ENCODE peak calls at places on chromosomes 7 and 10, in nine cellular contexts. S is fibroblast of lung, E is NB4, D is AG04449, J is suprapubic skin, H is GM12865, I is neural progenitor cell, C is foreskin fibroblast, Q is Caco-2. F is an unnamed sample.
A peak's percentile ranks its signal among the peaks of the same experiment; 100 is the strongest.

GRCh38 chr7:1810521-1810920 is 140.4 kb downstream of the ELFN1 start:
- DNase-seq in J (peak; percentile 44), H (no peak), D (no peak), E (no peak), I (no peak), S (no peak), Q (no peak), C (no peak), F (no peak)

GRCh38 chr7:34840176-34840785 is 182.3 kb downstream of the NPSR1 start:
- DNase-seq in D (no peak), I (no peak), S (no peak), J (no peak), Q (no peak), E (no peak), H (no peak), C (no peak), F (no peak)

GRCh38 chr7:150399861-150400778 is 21.0 kb downstream of the ZNF775 start:
- DNase-seq in Q (no peak), J (no peak), S (peak; percentile 45), I (no peak), D (no peak), E (no peak), C (peak; percentile 67), H (no peak), F (no peak)

GRCh38 chr10:125064681-125065492 is 95.5 kb downstream of the CTBP2 start:
- DNase-seq in Q (peak; percentile 74), S (peak; percentile 91), I (no peak), H (peak; percentile 90), C (peak; percentile 58), J (no peak), E (peak; percentile 86), D (no peak), F (peak; percentile 77)

GRCh38 chr10:35384265-35384868 is 48.1 kb downstream of the CCNY start:
- DNase-seq in E (no peak), H (no peak), I (no peak), C (peak; percentile 48), S (no peak), D (no peak), J (no peak), Q (peak; percentile 74), F (no peak)

GRCh38 chr10:25294032-25294926 is 119.5 kb downstream of the GPR158 start:
- DNase-seq in E (no peak), C (peak; percentile 21), S (peak; percentile 72), Q (no peak), D (no peak), J (no peak), H (no peak), I (no peak), F (no peak)

GRCh38 chr10:6977641-6978627 is 397.9 kb upstream of the PRKCQ start:
- DNase-seq in Q (no peak), D (no peak), C (no peak), E (no peak), I (peak; percentile 33), H (peak; percentile 4), S (no peak), J (no peak), F (no peak)

GRCh38 chr7:12031638-12032037 is 179.5 kb upstream of the TMEM106B start:
- DNase-seq in J (no peak), Q (no peak), S (peak; percentile 58), C (peak; percentile 40), D (no peak), E (peak; percentile 32), H (no peak), I (no peak), F (no peak)

GRCh38 chr10:93993782-93994668 is at the start of gene PLCE1:
- DNase-seq in S (peak; percentile 31), J (no peak), Q (peak; percentile 83), E (no peak), D (no peak), C (peak; percentile 68), H (peak; percentile 14), I (peak; percentile 80), F (no peak)

GRCh38 chr10:14306201-14306600 is 24.5 kb downstream of the FRMD4A start:
- DNase-seq in C (no peak), Q (no peak), S (no peak), H (no peak), J (no peak), E (no peak), I (no peak), D (no peak), F (no peak)

GRCh38 chr10:14299516-14299915 is 31.2 kb downstream of the FRMD4A start:
- DNase-seq in C (no peak), Q (no peak), I (no peak), D (no peak), H (no peak), J (no peak), S (no peak), E (no peak), F (no peak)

GRCh38 chr10:14296081-14296709 is 34.5 kb downstream of the FRMD4A start:
- DNase-seq in H (no peak), J (no peak), D (no peak), I (no peak), C (no peak), S (peak; percentile 42), Q (peak; percentile 90), E (no peak), F (no peak)

GRCh38 chr10:14304029-14304428 is 26.7 kb downstream of the FRMD4A start:
- DNase-seq in S (no peak), D (no peak), J (no peak), C (no peak), Q (no peak), H (no peak), I (no peak), E (no peak), F (no peak)

GRCh38 chr10:14302035-14302434 is 28.7 kb downstream of the FRMD4A start:
- DNase-seq in J (no peak), Q (peak; percentile 24), I (peak; percentile 20), C (peak; percentile 11), E (no peak), S (peak; percentile 31), H (no peak), D (no peak), F (peak; percentile 5)
- TF ChIP-seq CTCF in J (no peak), Q (peak; percentile 68), I (peak; percentile 65), C (peak; percentile 48), E (no peak), S (peak; percentile 58), H (peak; percentile 31), D (peak; percentile 37), F (peak; percentile 57)

GRCh38 chr10:133618851-133619250 is 7.7 kb downstream of the FRG2B start:
- DNase-seq in J (no peak), H (no peak), E (no peak), I (no peak), C (no peak), S (no peak), Q (no peak), D (no peak), F (no peak)
- H3K4me3 ChIP-seq in J (no peak overlapping the region), H (no peak overlapping the region), E (no peak overlapping the region), I (no peak overlapping the region), C (no peak overlapping the region), S (no peak overlapping the region), Q (no peak overlapping the region), D (no peak overlapping the region), F (no peak overlapping the region)

GRCh38 chr7:148723846-148724245 is 25.1 kb downstream of the CUL1 start:
- DNase-seq in E (peak; percentile 48), J (no peak), H (no peak), D (no peak), C (no peak), I (no peak), S (no peak), Q (no peak), F (no peak)

GRCh38 chr7:148726385-148726784 is 27.7 kb downstream of the CUL1 start:
- DNase-seq in C (no peak), I (no peak), S (no peak), Q (no peak), D (no peak), E (peak; percentile 46), H (no peak), J (no peak), F (no peak)

GRCh38 chr7:148729984-148730733 is 31.5 kb downstream of the CUL1 start:
- DNase-seq in J (no peak), Q (no peak), S (peak; percentile 67), D (no peak), C (peak; percentile 52), I (no peak), H (no peak), E (no peak), F (no peak)

GRCh38 chr7:148723166-148723559 is 24.5 kb downstream of the CUL1 start:
- DNase-seq in Q (no peak), S (no peak), C (no peak), I (no peak), J (no peak), H (no peak), D (no peak), E (no peak), F (no peak)

GRCh38 chr7:148727501-148728278 is 29.0 kb downstream of the CUL1 start:
- DNase-seq in H (no peak), C (no peak), D (no peak), S (no peak), I (no peak), E (no peak), J (no peak), Q (no peak), F (no peak)
- TF ChIP-seq CTCF in H (no peak), C (no peak), D (no peak), S (no peak), I (no peak), E (no peak), J (no peak), Q (no peak), F (no peak)

GRCh38 chr10:95354130-95354529 is 63.3 kb upstream of the PDLIM1 start:
- DNase-seq in S (no peak), J (no peak), C (no peak), Q (no peak), H (no peak), D (no peak), I (no peak), E (no peak), F (no peak)

GRCh38 chr10:95352684-95353083 is 61.9 kb upstream of the PDLIM1 start:
- DNase-seq in D (no peak), E (no peak), C (no peak), J (no peak), S (no peak), H (peak; percentile 19), Q (no peak), I (no peak), F (no peak)

GRCh38 chr10:95350212-95350829 is 59.5 kb upstream of the PDLIM1 start:
- DNase-seq in E (peak; percentile 32), D (no peak), I (no peak), S (no peak), J (no peak), C (peak; percentile 73), Q (peak; percentile 30), H (no peak), F (peak; percentile 14)

GRCh38 chr10:95353123-95353522 is 62.3 kb upstream of the PDLIM1 start:
- DNase-seq in C (no peak), I (no peak), E (no peak), Q (no peak), J (no peak), H (peak; percentile 12), S (no peak), D (no peak), F (no peak)

GRCh38 chr10:95350830-95351228 is 60.0 kb upstream of the PDLIM1 start:
- DNase-seq in D (no peak), S (no peak), I (no peak), C (no peak), Q (no peak), H (no peak), J (no peak), E (no peak), F (no peak)
- H3K4me3 ChIP-seq in D (no peak overlapping the region), S (no peak overlapping the region), I (no peak overlapping the region), C (no peak overlapping the region), Q (no peak overlapping the region), H (no peak overlapping the region), J (no peak overlapping the region), E (no peak overlapping the region), F (no peak overlapping the region)

GRCh38 chr7:79282051-79282694 is 171.3 kb downstream of the MAGI2 start:
- DNase-seq in D (peak; percentile 29), H (no peak), J (no peak), S (peak; percentile 71), E (peak; percentile 68), C (peak; percentile 90), Q (peak; percentile 60), I (peak; percentile 25), F (peak; percentile 67)
- TF ChIP-seq CTCF in D (peak; percentile 56), H (no peak), J (no peak), S (peak; percentile 55), E (no peak), C (peak; percentile 57), Q (peak; percentile 44), I (peak; percentile 48), F (peak; percentile 52)